ENCODE peak calls at places on chromosomes 4 and X, in eight cellular contexts. I, M, C, H, V, L, J and W are unnamed samples.

GRCh38 chr4:19259920-19260319 is 991.8 kb upstream of the SLIT2 start:
- DNase-seq in I (no peak), M (no peak), C (no peak), H (no peak), V (no peak), L (no peak), J (no peak), W (no peak)

GRCh38 chr4:147732516-147733193 is 767 bp downstream of the ARHGAP10 start:
- DNase-seq in I (peak; percentile 35), M (peak; percentile 44), C (peak; percentile 47), H (peak; percentile 72), V (peak; percentile 35), L (no peak), J (no peak), W (peak; percentile 63)

GRCh38 chrX:79081895-79082512 is 62.5 kb upstream of the GPR174 start:
- DNase-seq in I (peak; percentile 64), M (peak; percentile 36), C (peak; percentile 12), H (peak; percentile 28), V (no peak), L (no peak), J (peak; percentile 80), W (peak; percentile 1)

GRCh38 chr4:92519727-92520126 is 216.0 kb downstream of the GRID2 start:
- DNase-seq in I (no peak), M (no peak), C (no peak), H (no peak), V (no peak), L (no peak), J (no peak), W (no peak)

GRCh38 chr4:107818301-107818910 is 6.3 kb upstream of the SGMS2 start:
- DNase-seq in I (peak; percentile 14), M (no peak), C (peak; percentile 35), H (peak; percentile 48), V (peak; percentile 23), L (no peak), J (no peak), W (no peak)

GRCh38 chr4:66574145-66574978 is 904.1 kb upstream of the EPHA5 start:
- DNase-seq in I (peak; percentile 83), M (no peak), C (peak; percentile 95), H (no peak), V (peak; percentile 95), L (no peak), J (no peak), W (peak; percentile 40)

GRCh38 chr4:102815981-102816380 is 11.4 kb downstream of the UBE2D3 start:
- DNase-seq in I (peak; percentile 79), M (peak; percentile 19), C (peak; percentile 93), H (peak; percentile 95), V (peak; percentile 93), L (no peak), J (no peak), W (peak; percentile 91)

GRCh38 chr4:100906973-100907372 is 389.2 kb upstream of the EMCN start:
- DNase-seq in I (no peak), M (no peak), C (no peak), H (no peak), V (no peak), L (no peak), J (no peak), W (no peak)

GRCh38 chrX:87583679-87584078 is 66.1 kb downstream of the KLHL4 start:
- DNase-seq in I (peak; percentile 39), M (peak; percentile 33), C (no peak), H (peak; percentile 0), V (no peak), L (peak; percentile 5), J (peak; percentile 72), W (peak; percentile 7)

GRCh38 chrX:134177527-134177926 is 59.5 kb upstream of the CCDC160 start:
- DNase-seq in I (no peak), M (no peak), C (no peak), H (no peak), V (no peak), L (no peak), J (no peak), W (no peak)
- H3K9ac ChIP-seq in I (no peak overlapping the region), M (no peak overlapping the region), C (no peak overlapping the region), H (no peak overlapping the region), V (no peak overlapping the region), L (no peak overlapping the region), J (no peak overlapping the region), W (no peak overlapping the region)

GRCh38 chrX:40100537-40101429 is 3.0 kb upstream of the BCOR start:
- DNase-seq in I (no peak), M (no peak), C (no peak), H (no peak), V (no peak), L (no peak), J (peak; percentile 67), W (peak; percentile 39)
- H3K4me2 ChIP-seq in I (peak overlapping the region; percentile 98), M (no peak overlapping the region), C (no peak overlapping the region), H (no peak overlapping the region), V (peak overlapping the region; percentile 33), L (peak overlapping the region; percentile 59), J (peak overlapping the region; percentile 91), W (no peak overlapping the region)

GRCh38 chrX:147737690-147738089 is 174.0 kb upstream of the FMR1 start:
- DNase-seq in I (no peak), M (no peak), C (no peak), H (no peak), V (no peak), L (no peak), J (no peak), W (no peak)

GRCh38 chrX:147736045-147736444 is 175.7 kb upstream of the FMR1 start:
- DNase-seq in I (no peak), M (no peak), C (no peak), H (no peak), V (no peak), L (no peak), J (no peak), W (no peak)

GRCh38 chrX:147738260-147738659 is 173.5 kb upstream of the FMR1 start:
- DNase-seq in I (no peak), M (no peak), C (no peak), H (no peak), V (no peak), L (no peak), J (no peak), W (no peak)

GRCh38 chrX:147733369-147733768 is 178.3 kb upstream of the FMR1 start:
- DNase-seq in I (no peak), M (no peak), C (no peak), H (no peak), V (no peak), L (no peak), J (no peak), W (no peak)

DNA sequence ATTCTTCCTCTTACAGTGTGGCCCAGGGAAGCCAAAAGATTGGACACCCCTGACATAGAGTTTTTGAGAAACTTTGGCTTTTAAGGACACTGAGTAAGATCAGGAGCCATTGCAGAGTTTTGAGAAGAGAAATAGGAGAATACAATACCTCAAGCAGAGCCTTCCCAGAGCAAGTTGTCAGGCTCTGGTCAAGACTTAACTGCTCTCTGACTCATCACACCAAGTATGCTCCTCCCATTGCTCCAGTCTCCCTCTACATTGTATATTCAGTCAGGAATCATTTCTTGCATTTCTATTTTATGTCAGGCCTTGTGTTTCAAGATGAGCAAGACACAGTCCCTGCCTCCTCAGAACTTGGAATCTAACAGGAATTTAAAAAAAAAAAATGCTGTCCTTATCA is 176.4 kb upstream of the FMR1 start:
- DNase-seq in I (no peak), M (no peak), C (no peak), H (no peak), V (no peak), L (no peak), J (no peak), W (no peak)
- H3K9ac ChIP-seq in I (no peak overlapping the region), M (no peak overlapping the region), C (no peak overlapping the region), H (no peak overlapping the region), V (no peak overlapping the region), L (no peak overlapping the region), J (no peak overlapping the region), W (no peak overlapping the region)

GRCh38 chr4:16676247-16676646 is 222.2 kb downstream of the LDB2 start:
- DNase-seq in I (no peak), M (no peak), C (no peak), H (no peak), V (no peak), L (no peak), J (no peak), W (no peak)
- H3K4me2 ChIP-seq in I (no peak overlapping the region), M (no peak overlapping the region), C (no peak overlapping the region), H (no peak overlapping the region), V (no peak overlapping the region), L (no peak overlapping the region), J (no peak overlapping the region), W (no peak overlapping the region)

GRCh38 chr4:189185810-189186432 is 754.8 kb upstream of the FRG1 start:
- DNase-seq in I (no peak), M (no peak), C (no peak), H (no peak), V (no peak), L (peak; percentile 76), J (no peak), W (no peak)
- H3K9ac ChIP-seq in I (no peak overlapping the region), M (no peak overlapping the region), C (no peak overlapping the region), H (no peak overlapping the region), V (no peak overlapping the region), L (no peak overlapping the region), J (no peak overlapping the region), W (no peak overlapping the region)

GRCh38 chrX:93695981-93696380 is 22.0 kb downstream of the FAM133A start:
- DNase-seq in I (no peak), M (no peak), C (no peak), H (no peak), V (no peak), L (no peak), J (no peak), W (no peak)
- H3K4me2 ChIP-seq in I (no peak overlapping the region), M (no peak overlapping the region), C (no peak overlapping the region), H (no peak overlapping the region), V (no peak overlapping the region), L (no peak overlapping the region), J (no peak overlapping the region), W (no peak overlapping the region)